ENCODE peak calls at places on chromosomes 11 and 22, in ten cellular contexts. Q, F, T, N, L, Y, V, M, U and C are unnamed samples.
A peak's percentile ranks its signal among the peaks of the same experiment; 100 is the strongest.

GRCh38 chr11:774873-775592 is 2.3 kb downstream of the GATD1 start:
- DNase-seq in Q (peak; percentile 34), F (peak; percentile 72), T (peak; percentile 44), N (peak; percentile 56), L (no peak), Y (no peak), V (no peak), M (no peak), U (peak; percentile 36), C (no peak)

GRCh38 chr11:63504933-63505586 is 824 bp upstream of the LGALS12 start:
- DNase-seq in Q (no peak), F (no peak), T (no peak), N (no peak), L (no peak), Y (no peak), V (no peak), M (peak; percentile 63), U (no peak), C (peak; percentile 76)

GRCh38 chr11:128517457-128518230 is 69.7 kb downstream of the ETS1 start:
- DNase-seq in Q (peak; percentile 71), F (no peak), T (no peak), N (peak; percentile 77), L (no peak), Y (no peak), V (no peak), M (no peak), U (no peak), C (no peak)

GRCh38 chr22:26642465-26643367 is 14.7 kb upstream of the MIAT start:
- DNase-seq in Q (no peak), F (no peak), T (peak; percentile 60), N (no peak), L (no peak), Y (no peak), V (no peak), M (no peak), U (no peak), C (no peak)

GRCh38 chr22:45889093-45889538 is 87.8 kb downstream of the WNT7B start:
- DNase-seq in Q (no peak), F (no peak), T (peak; percentile 37), N (no peak), L (no peak), Y (no peak), V (no peak), M (peak; percentile 42), U (no peak), C (no peak)

GRCh38 chr11:12995211-12995610 is 13.9 kb upstream of the RASSF10 start:
- DNase-seq in Q (no peak), F (no peak), T (no peak), N (no peak), L (no peak), Y (no peak), V (no peak), M (no peak), U (no peak), C (peak; percentile 41)

GRCh38 chr11:95078526-95078925 is 11.1 kb upstream of the ENDOD1 start:
- DNase-seq in Q (no peak), F (no peak), T (no peak), N (peak; percentile 31), L (no peak), Y (no peak), V (no peak), M (no peak), U (no peak), C (no peak)

GRCh38 chr11:7967826-7968225 is 2.6 kb upstream of the NLRP10 start:
- DNase-seq in Q (peak; percentile 38), F (no peak), T (no peak), N (peak; percentile 14), L (no peak), Y (no peak), V (no peak), M (no peak), U (no peak), C (no peak)

GRCh38 chr11:119339581-119340334 is 925 bp downstream of the C1QTNF5 start:
- DNase-seq in Q (peak; percentile 58), F (no peak), T (peak; percentile 84), N (no peak), L (no peak), Y (peak; percentile 87), V (no peak), M (peak; percentile 88), U (peak; percentile 71), C (peak; percentile 61)

GRCh38 chr22:44286673-44287072 is 26.1 kb downstream of the SHISAL1 start:
- DNase-seq in Q (no peak), F (no peak), T (no peak), N (no peak), L (no peak), Y (no peak), V (no peak), M (no peak), U (no peak), C (no peak)

GRCh38 chr22:46502776-46503175 is 34.6 kb downstream of the CELSR1 start:
- DNase-seq in Q (no peak), F (no peak), T (no peak), N (no peak), L (no peak), Y (no peak), V (no peak), M (peak; percentile 44), U (no peak), C (no peak)

GRCh38 chr11:6636480-6636879 is 17.3 kb upstream of the TPP1 start:
- DNase-seq in Q (no peak), F (no peak), T (no peak), N (no peak), L (no peak), Y (no peak), V (no peak), M (no peak), U (no peak), C (no peak)

GRCh38 chr22:37267128-37267587 is 15.2 kb upstream of the CYTH4 start:
- DNase-seq in Q (no peak), F (peak; percentile 40), T (peak; percentile 64), N (peak; percentile 23), L (no peak), Y (peak; percentile 74), V (peak; percentile 53), M (peak; percentile 58), U (peak; percentile 52), C (no peak)

GRCh38 chr11:134034496-134035381 is 34.1 kb upstream of the JAM3 start:
- DNase-seq in Q (no peak), F (peak; percentile 49), T (no peak), N (no peak), L (no peak), Y (no peak), V (no peak), M (no peak), U (no peak), C (peak; percentile 74)

GRCh38 chr22:39984006-39984405 is 10.7 kb upstream of the FAM83F start:
- DNase-seq in Q (peak; percentile 23), F (no peak), T (no peak), N (peak; percentile 84), L (no peak), Y (no peak), V (no peak), M (no peak), U (no peak), C (no peak)

GRCh38 chr11:67410369-67410831 is 5.1 kb upstream of the CARNS1 start:
- DNase-seq in Q (no peak), F (no peak), T (no peak), N (no peak), L (no peak), Y (no peak), V (no peak), M (no peak), U (no peak), C (no peak)

GRCh38 chr22:44369916-44370804 is 57.4 kb upstream of the SHISAL1 start:
- DNase-seq in Q (no peak), F (no peak), T (peak; percentile 32), N (no peak), L (no peak), Y (no peak), V (no peak), M (peak; percentile 15), U (no peak), C (no peak)

GRCh38 chr11:49221112-49221511 is 12.7 kb upstream of the FOLH1 start:
- DNase-seq in Q (no peak), F (no peak), T (no peak), N (no peak), L (no peak), Y (no peak), V (no peak), M (no peak), U (no peak), C (no peak)

GRCh38 chr11:15700456-15700855 is 585.7 kb downstream of the INSC start:
- DNase-seq in Q (no peak), F (no peak), T (no peak), N (no peak), L (no peak), Y (no peak), V (no peak), M (no peak), U (no peak), C (no peak)